ENCODE peak calls at places on chromosomes 12 and 14, in six cellular contexts. One of them, this sample, is unnamed.

GRCh38 chr14:101354726-101355125 is 206.6 kb upstream of the DIO3 start:
- DNase-seq in mucosa of descending colon: no peak
- DNase-seq in mammary epithelial cell: no peak
- DNase-seq in kidney tubule cell: no peak
- DNase-seq in GM19239: no peak
- DNase-seq in non-pigmented ciliary epithelial cell: no peak
- DNase-seq in this sample: peak

GRCh38 chr12:10130042-10130441 is at the start of gene CLEC7A:
- DNase-seq in mucosa of descending colon: no peak
- DNase-seq in mammary epithelial cell: peak
- DNase-seq in kidney tubule cell: no peak
- DNase-seq in GM19239: no peak
- DNase-seq in non-pigmented ciliary epithelial cell: no peak
- DNase-seq in this sample: no peak

GRCh38 chr12:109512608-109513007 is 35.2 kb downstream of the UBE3B start:
- DNase-seq in mucosa of descending colon: no peak
- DNase-seq in mammary epithelial cell: no peak
- DNase-seq in kidney tubule cell: no peak
- DNase-seq in GM19239: no peak
- DNase-seq in non-pigmented ciliary epithelial cell: no peak
- DNase-seq in this sample: no peak

GRCh38 chr14:91154851-91155625 is 41.2 kb downstream of the DGLUCY start:
- DNase-seq in mucosa of descending colon: peak
- DNase-seq in mammary epithelial cell: peak
- DNase-seq in kidney tubule cell: peak
- DNase-seq in GM19239: no peak
- DNase-seq in non-pigmented ciliary epithelial cell: peak
- DNase-seq in this sample: peak

GRCh38 chr12:7877421-7877820 is 4.7 kb upstream of the SLC2A14 start:
- DNase-seq in mucosa of descending colon: no peak
- DNase-seq in mammary epithelial cell: no peak
- DNase-seq in kidney tubule cell: no peak
- DNase-seq in GM19239: no peak
- DNase-seq in non-pigmented ciliary epithelial cell: no peak
- DNase-seq in this sample: no peak

GRCh38 chr12:129973236-129973961 is 69.6 kb upstream of the TMEM132D start:
- DNase-seq in mucosa of descending colon: no peak
- DNase-seq in mammary epithelial cell: no peak
- DNase-seq in kidney tubule cell: no peak
- DNase-seq in GM19239: no peak
- DNase-seq in non-pigmented ciliary epithelial cell: no peak
- DNase-seq in this sample: no peak

GRCh38 chr14:69354383-69355154 is 43.5 kb downstream of the ERH start:
- DNase-seq in mucosa of descending colon: peak
- DNase-seq in mammary epithelial cell: peak
- DNase-seq in kidney tubule cell: peak
- DNase-seq in GM19239: peak
- DNase-seq in non-pigmented ciliary epithelial cell: no peak
- DNase-seq in this sample: peak

GRCh38 chr14:68906439-68906838 is 72.7 kb downstream of the ACTN1 start:
- DNase-seq in mucosa of descending colon: no peak
- DNase-seq in mammary epithelial cell: no peak
- DNase-seq in kidney tubule cell: no peak
- DNase-seq in GM19239: no peak
- DNase-seq in non-pigmented ciliary epithelial cell: no peak
- DNase-seq in this sample: no peak

GRCh38 chr12:18799140-18799446 is 61.2 kb downstream of the CAPZA3 start:
- DNase-seq in mucosa of descending colon: no peak
- DNase-seq in mammary epithelial cell: no peak
- DNase-seq in kidney tubule cell: no peak
- DNase-seq in GM19239: no peak
- DNase-seq in non-pigmented ciliary epithelial cell: no peak
- DNase-seq in this sample: no peak

GRCh38 chr14:91177073-91177796 is 63.4 kb downstream of the DGLUCY start:
- DNase-seq in mucosa of descending colon: peak
- DNase-seq in mammary epithelial cell: peak
- DNase-seq in kidney tubule cell: peak
- DNase-seq in GM19239: peak
- DNase-seq in non-pigmented ciliary epithelial cell: peak
- DNase-seq in this sample: peak

GRCh38 chr14:61409782-61410181 is 88.4 kb downstream of the PRKCH start:
- DNase-seq in mucosa of descending colon: no peak
- DNase-seq in mammary epithelial cell: no peak
- DNase-seq in kidney tubule cell: no peak
- DNase-seq in GM19239: no peak
- DNase-seq in non-pigmented ciliary epithelial cell: no peak
- DNase-seq in this sample: no peak

GRCh38 chr12:128791395-128792322 is 32.1 kb downstream of the SLC15A4 start:
- DNase-seq in mucosa of descending colon: peak
- DNase-seq in mammary epithelial cell: peak
- DNase-seq in kidney tubule cell: peak
- DNase-seq in GM19239: no peak
- DNase-seq in non-pigmented ciliary epithelial cell: no peak
- DNase-seq in this sample: no peak

GRCh38 chr12:110426300-110426910 is 22.9 kb upstream of the ANAPC7 start:
- DNase-seq in mucosa of descending colon: no peak
- DNase-seq in mammary epithelial cell: no peak
- DNase-seq in kidney tubule cell: no peak
- DNase-seq in GM19239: no peak
- DNase-seq in non-pigmented ciliary epithelial cell: no peak
- DNase-seq in this sample: no peak

GRCh38 chr12:70268972-70269371 is 25.7 kb downstream of the CNOT2 start:
- DNase-seq in mucosa of descending colon: no peak
- DNase-seq in mammary epithelial cell: no peak
- DNase-seq in kidney tubule cell: no peak
- DNase-seq in GM19239: no peak
- DNase-seq in non-pigmented ciliary epithelial cell: no peak
- DNase-seq in this sample: no peak

GRCh38 chr12:71477609-71478008 is 38.0 kb downstream of the LGR5 start:
- DNase-seq in mucosa of descending colon: no peak
- DNase-seq in mammary epithelial cell: no peak
- DNase-seq in kidney tubule cell: no peak
- DNase-seq in GM19239: no peak
- DNase-seq in non-pigmented ciliary epithelial cell: no peak
- DNase-seq in this sample: no peak

GRCh38 chr12:25615119-25615518 is 62.0 kb upstream of the LMNTD1 start:
- DNase-seq in mucosa of descending colon: no peak
- DNase-seq in mammary epithelial cell: peak
- DNase-seq in kidney tubule cell: peak
- DNase-seq in GM19239: no peak
- DNase-seq in non-pigmented ciliary epithelial cell: peak
- DNase-seq in this sample: no peak

GRCh38 chr12:107328442-107329133 is 235.2 kb upstream of the CRY1 start:
- DNase-seq in mucosa of descending colon: no peak
- DNase-seq in mammary epithelial cell: no peak
- DNase-seq in kidney tubule cell: peak
- DNase-seq in GM19239: no peak
- DNase-seq in non-pigmented ciliary epithelial cell: no peak
- DNase-seq in this sample: no peak

This sample was measured in stomach.